ENCODE peak calls at places on chromosome 21, in six cellular contexts. A is astrocyte of the spinal cord, U is WERI-Rb-1, N is heart right ventricle, T is endothelial cell of umbilical vein, I is A549. P is an unnamed sample.

GRCh38 chr21:25791321-25791720 is 56.5 kb downstream of the GABPA start:
- DNase-seq in A (no peak), U (no peak), N (no peak), T (no peak), I (peak), P (no peak)

GRCh38 chr21:21034046-21034445 is 35.8 kb downstream of the NCAM2 start:
- DNase-seq in A (no peak), U (no peak), N (no peak), T (no peak), I (no peak), P (no peak)

GRCh38 chr21:17911628-17912027 is 92.5 kb upstream of the C21orf91 start:
- DNase-seq in A (peak), U (no peak), N (no peak), T (no peak), I (no peak), P (no peak)

GRCh38 chr21:41955516-41955915 is 1.7 kb upstream of the C2CD2 start:
- DNase-seq in A (no peak), U (peak), N (no peak), T (no peak), I (no peak), P (peak)

GRCh38 chr21:35984654-35985366 is 75.5 kb downstream of the SETD4 start:
- DNase-seq in A (no peak), U (no peak), N (no peak), T (no peak), I (no peak), P (no peak)

GRCh38 chr21:42153046-42153685 is 65.8 kb upstream of the ABCG1 start:
- DNase-seq in A (no peak), U (no peak), N (no peak), T (no peak), I (no peak), P (no peak)

GRCh38 chr21:36156815-36157670 is at the start of gene DOP1B:
- DNase-seq in A (no peak), U (peak), N (no peak), T (peak), I (no peak), P (no peak)

GRCh38 chr21:29888437-29888836 is 51.4 kb downstream of the GRIK1 start:
- DNase-seq in A (no peak), U (no peak), N (no peak), T (no peak), I (no peak), P (no peak)

GRCh38 chr21:28337319-28337718 is 655.4 kb downstream of the LTN1 start:
- DNase-seq in A (peak), U (no peak), N (no peak), T (peak), I (peak), P (peak)

GRCh38 chr21:19523731-19524130 is 1120.1 kb upstream of the TMPRSS15 start:
- DNase-seq in A (peak), U (no peak), N (no peak), T (no peak), I (no peak), P (no peak)

GRCh38 chr21:26099610-26100219 is 70.9 kb downstream of the APP start:
- DNase-seq in A (peak), U (no peak), N (no peak), T (no peak), I (no peak), P (no peak)

GRCh38 chr21:16213518-16213917 is 483.7 kb downstream of the USP25 start:
- DNase-seq in A (no peak), U (no peak), N (no peak), T (peak), I (no peak), P (no peak)

GRCh38 chr21:38170283-38170682 is 86.5 kb upstream of the KCNJ15 start:
- DNase-seq in A (peak), U (peak), N (no peak), T (peak), I (peak), P (peak)

GRCh38 chr21:43361127-43361492 is 65.8 kb downstream of the SIK1 start:
- DNase-seq in A (no peak), U (peak), N (peak), T (no peak), I (no peak), P (peak)

GRCh38 chr21:37257526-37257966 is 9.6 kb downstream of the VPS26C start:
- DNase-seq in A (peak), U (peak), N (no peak), T (peak), I (peak), P (no peak)

GRCh38 chr21:42666918-42667317 is 13.5 kb downstream of the PDE9A start:
- DNase-seq in A (no peak), U (no peak), N (no peak), T (no peak), I (no peak), P (no peak)

DNA sequence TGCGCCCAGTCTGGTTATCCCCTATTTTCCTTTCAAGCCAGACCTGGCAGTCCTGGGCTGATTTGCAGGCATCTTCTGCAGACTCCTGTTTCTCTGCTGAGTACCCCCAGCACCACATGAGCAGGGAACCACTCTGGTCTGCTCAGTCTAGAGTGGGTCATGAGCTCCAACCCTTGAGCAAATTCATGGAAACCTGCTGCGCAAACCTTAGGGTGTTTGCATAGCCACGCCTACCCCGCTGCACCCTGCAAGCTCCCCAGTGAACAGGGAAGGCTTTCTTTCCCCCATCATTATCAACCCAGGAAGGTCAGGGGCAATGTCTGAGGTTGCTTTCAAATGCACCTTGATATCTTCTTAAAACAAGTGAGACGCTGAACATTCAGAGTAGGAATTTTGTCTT is 11.0 kb upstream of the KCNE1 start:
- DNase-seq in A (no peak), U (no peak), N (no peak), T (no peak), I (no peak), P (no peak)
- H3K4me3 ChIP-seq in A (no peak), U (no peak), N (no peak), T (no peak), I (no peak), P (no peak)

GRCh38 chr21:32143222-32143939 is 135.5 kb downstream of the MIS18A start:
- DNase-seq in A (peak), U (no peak), N (peak), T (no peak), I (no peak), P (peak)
- TF ChIP-seq CTCF in A (no peak), U (peak), N (no peak), T (no peak), I (no peak), P (peak)

GRCh38 chr21:33542640-33543504 is at the start of gene SON:
- DNase-seq in A (peak), U (peak), N (peak), T (peak), I (peak), P (peak)

GRCh38 chr21:33541105-33541711 is 709 bp downstream of the GART start:
- DNase-seq in A (peak), U (no peak), N (no peak), T (no peak), I (peak), P (peak)

GRCh38 chr21:33539612-33540011 is 2.3 kb downstream of the GART start:
- DNase-seq in A (no peak), U (no peak), N (no peak), T (no peak), I (no peak), P (no peak)

GRCh38 chr21:33541756-33542639 is at the start of gene GART:
- DNase-seq in A (peak), U (peak), N (peak), T (peak), I (peak), P (peak)

DNA sequence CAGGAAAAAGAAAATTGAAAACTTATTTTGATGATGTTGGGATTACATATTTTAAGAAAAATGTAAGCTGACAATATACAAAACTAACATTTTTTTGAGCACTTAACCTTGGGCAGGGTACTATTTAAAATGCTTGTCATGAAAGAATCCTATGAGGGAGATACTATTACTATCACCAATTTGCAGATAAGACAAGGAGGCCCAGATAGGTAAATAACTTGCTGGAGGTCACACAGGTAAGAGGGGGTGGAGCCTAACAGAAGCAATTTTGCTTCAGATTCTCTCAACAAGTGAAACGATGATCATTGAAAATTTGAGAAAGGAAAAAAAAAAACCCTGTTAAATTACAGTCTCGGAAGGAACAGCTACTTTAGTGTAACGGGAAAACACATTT is 1.2 kb downstream of the GART start:
- DNase-seq in A (no peak), U (no peak), N (no peak), T (no peak), I (no peak), P (no peak)
- H3K4me3 ChIP-seq in A (peak), U (peak), N (peak), T (no peak), I (peak), P (peak)

DNA sequence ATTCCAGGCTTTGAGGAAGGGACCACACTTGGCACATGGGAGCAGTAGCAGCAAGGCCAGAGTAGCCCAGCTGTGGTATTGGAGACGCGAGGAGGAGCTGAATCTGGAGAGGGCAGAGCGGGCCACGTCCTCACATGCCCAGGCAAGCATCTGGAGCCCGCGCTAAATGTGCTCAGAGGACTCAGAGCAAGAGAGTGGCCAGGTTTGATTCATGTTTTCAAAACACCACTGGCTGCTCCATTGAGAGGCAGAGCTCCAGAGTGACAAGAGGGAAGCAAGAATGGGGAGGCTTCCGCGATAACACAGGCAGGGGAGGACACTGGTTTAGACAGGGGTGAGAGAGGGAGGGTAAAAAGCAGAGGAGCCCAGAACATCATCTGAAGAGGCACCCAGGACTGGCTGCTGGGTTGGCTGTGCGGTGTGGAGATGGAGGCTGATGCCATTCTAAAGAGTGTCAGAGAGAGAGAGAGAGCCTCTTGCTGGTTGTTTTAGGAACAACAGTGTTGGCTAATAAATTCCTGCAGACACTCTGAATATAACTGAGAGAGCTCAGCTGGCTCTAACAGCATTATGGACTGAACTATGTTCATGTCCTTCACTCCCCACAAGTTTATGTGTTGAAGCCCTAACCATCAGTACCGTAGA is 32.3 kb downstream of the RCAN1 start:
- DNase-seq in A (peak), U (no peak), N (peak), T (peak), I (peak), P (peak)
- TF ChIP-seq CTCF in A (peak), U (peak), N (peak), T (peak), I (peak), P (peak)

GRCh38 chr21:31566061-31566460 is 93.4 kb upstream of the SOD1 start:
- DNase-seq in A (no peak), U (no peak), N (no peak), T (no peak), I (no peak), P (no peak)
- H3K4me3 ChIP-seq in A (no peak), U (no peak), N (no peak), T (no peak), I (no peak), P (no peak)

GRCh38 chr21:45152265-45152746 is 77.9 kb downstream of the ADARB1 start:
- DNase-seq in A (peak), U (peak), N (no peak), T (no peak), I (no peak), P (peak)
- TF ChIP-seq CTCF in A (peak), U (no peak), N (no peak), T (no peak), I (no peak), P (peak)

P was measured in GM12865.